ENCODE peak calls at places on chromosomes 3 and 15, in eight cellular contexts. T is pancreas; X is CD8-positive, alpha-beta T cell; I is thoracic aorta; D is neural crest cell; B is GM13977; Z is mesothelial cell of epicardium; E is cardiac fibroblast. H is an unnamed sample.

GRCh38 chr3:195105841-195106417 is 165.0 kb downstream of the XXYLT1 start:
- DNase-seq in I (no peak), Z (no peak), T (no peak), X (no peak), E (no peak), B (no peak), D (no peak), H (no peak)

GRCh38 chr3:120093923-120094775 is at the start of gene GSK3B:
- DNase-seq in E (no peak), B (peak; percentile 57), T (peak; percentile 96), Z (peak; percentile 100), D (peak; percentile 98), X (peak; percentile 83), I (no peak), H (peak; percentile 40)

GRCh38 chr3:144229237-144229830 is 257.7 kb downstream of the DIPK2A start:
- DNase-seq in D (no peak), I (no peak), T (no peak), B (no peak), E (peak; percentile 27), Z (no peak), X (no peak), H (no peak)

GRCh38 chr3:17678116-17678741 is 64.2 kb downstream of the TBC1D5 start:
- DNase-seq in I (no peak), X (no peak), Z (no peak), B (no peak), T (no peak), E (peak; percentile 36), D (no peak), H (no peak)

GRCh38 chr3:144011251-144011799 is 39.7 kb downstream of the DIPK2A start:
- DNase-seq in X (no peak), E (no peak), Z (no peak), B (no peak), D (no peak), I (no peak), T (no peak), H (no peak)

GRCh38 chr15:63035253-63035652 is 7.3 kb upstream of the TPM1 start:
- DNase-seq in B (no peak), Z (no peak), I (no peak), E (no peak), T (no peak), D (no peak), X (no peak), H (no peak)

GRCh38 chr3:69642606-69643005 is 96.7 kb upstream of the MITF start:
- DNase-seq in I (no peak), D (no peak), T (no peak), B (no peak), Z (no peak), E (no peak), X (no peak), H (no peak)

GRCh38 chr3:156211583-156211982 is 91.2 kb downstream of the KCNAB1 start:
- DNase-seq in T (no peak), D (no peak), I (no peak), E (peak; percentile 50), Z (no peak), B (no peak), X (no peak), H (no peak)

GRCh38 chr15:79372428-79372827 is 59.7 kb upstream of the MINAR1 start:
- DNase-seq in D (no peak), E (no peak), I (no peak), B (no peak), Z (no peak), T (no peak), X (no peak), H (no peak)

GRCh38 chr3:114566162-114566755 is 272.4 kb downstream of the TIGIT start:
- DNase-seq in Z (no peak), B (peak; percentile 6), T (no peak), X (no peak), D (no peak), E (no peak), I (no peak), H (no peak)

GRCh38 chr15:73637527-73637926 is 4.3 kb upstream of the NPTN start:
- DNase-seq in E (peak; percentile 32), I (no peak), T (no peak), X (no peak), Z (no peak), B (no peak), D (no peak), H (no peak)

GRCh38 chr3:113560845-113561623 is 28.7 kb downstream of the SIDT1 start:
- DNase-seq in Z (no peak), T (no peak), B (no peak), D (no peak), E (peak; percentile 66), X (no peak), I (no peak), H (no peak)

GRCh38 chr3:120244834-120245225 is 40.2 kb downstream of the GPR156 start:
- DNase-seq in Z (no peak), B (no peak), T (no peak), X (no peak), I (no peak), D (peak; percentile 9), E (peak; percentile 4), H (no peak)

GRCh38 chr3:126026761-126027160 is 57.2 kb downstream of the SLC41A3 start:
- DNase-seq in I (no peak), D (no peak), B (no peak), E (no peak), T (no peak), X (no peak), Z (no peak), H (no peak)

GRCh38 chr3:143135150-143135549 is 15.6 kb downstream of the CHST2 start:
- DNase-seq in Z (no peak), T (no peak), E (peak; percentile 94), D (no peak), I (no peak), B (no peak), X (no peak), H (no peak)

GRCh38 chr3:33440578-33441321 is 545 bp upstream of the UBP1 start:
- DNase-seq in D (peak; percentile 95), B (peak; percentile 98), Z (no peak), T (peak; percentile 73), X (peak; percentile 98), I (peak; percentile 96), E (peak; percentile 100), H (peak; percentile 58)

GRCh38 chr3:33438871-33439270 is 1.3 kb downstream of the UBP1 start:
- DNase-seq in D (no peak), B (no peak), Z (no peak), E (no peak), T (no peak), X (no peak), I (no peak), H (no peak)

GRCh38 chr3:33438284-33438668 is 1.9 kb downstream of the UBP1 start:
- DNase-seq in T (no peak), B (no peak), D (no peak), E (peak; percentile 51), Z (no peak), X (no peak), I (no peak), H (no peak)

GRCh38 chr3:33440328-33440577 is at the start of gene UBP1:
- DNase-seq in E (no peak), Z (peak; percentile 97), I (no peak), X (no peak), D (no peak), T (peak; percentile 98), B (no peak), H (peak; percentile 95)

DNA sequence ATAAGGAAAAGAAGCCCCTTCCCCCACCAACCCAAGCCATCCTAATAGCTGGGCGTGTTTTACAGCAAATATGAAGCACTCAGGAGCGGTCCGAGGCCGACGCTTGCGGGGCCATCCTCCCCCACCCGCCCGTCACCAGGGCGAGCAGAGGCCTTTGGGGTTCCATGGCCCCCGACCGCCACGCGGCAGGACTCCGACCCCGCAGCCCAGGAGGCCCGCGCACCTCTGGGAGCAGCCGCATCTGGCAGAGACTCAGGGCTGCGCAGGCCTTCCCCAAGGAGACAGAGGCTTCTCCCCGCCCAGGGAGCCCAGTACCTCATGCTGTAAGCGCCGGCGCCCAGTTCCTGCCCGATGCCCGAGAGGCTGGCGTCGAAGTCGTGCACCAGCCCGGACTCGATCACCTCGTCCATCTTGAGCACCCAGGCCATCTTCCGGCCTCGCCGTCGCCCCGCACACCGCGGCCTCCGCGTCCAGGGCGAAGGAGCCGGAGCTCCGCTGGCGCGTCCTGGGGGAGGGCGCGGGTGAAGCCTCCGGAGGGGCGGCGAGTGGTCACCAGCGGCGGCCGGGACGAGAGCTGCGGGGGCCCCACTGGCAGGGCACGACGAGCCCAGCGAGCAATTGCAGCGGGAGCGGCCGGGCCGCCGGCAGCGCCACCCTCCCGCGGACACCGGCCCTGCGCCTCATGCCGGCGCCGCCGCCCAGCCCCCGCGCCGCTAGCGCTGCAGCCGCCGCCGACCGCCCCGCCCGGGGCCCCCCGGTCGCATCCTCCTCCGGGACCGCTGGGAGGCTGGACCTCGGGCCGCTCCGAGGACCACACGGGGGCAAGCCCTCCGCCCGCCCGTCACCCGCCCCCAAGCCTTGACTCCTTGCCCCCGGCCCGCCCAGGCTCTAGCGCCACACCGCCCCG is 531 bp downstream of the UBP1 start:
- DNase-seq in E (peak; percentile 39), Z (peak; percentile 80), I (no peak), D (peak; percentile 44), X (peak; percentile 49), B (no peak), T (peak; percentile 77), H (no peak)
- TF ChIP-seq CTCF in E (no peak), Z (peak; percentile 15), I (no peak), D (peak; percentile 43), X (no peak), B (peak; percentile 58), T (no peak), H (no peak)

GRCh38 chr3:123412076-123412475 is 36.8 kb downstream of the ADCY5 start:
- DNase-seq in Z (no peak), B (no peak), E (no peak), D (no peak), T (no peak), X (no peak), I (no peak), H (no peak)
- TF ChIP-seq CTCF in Z (no peak), B (no peak), E (no peak), D (peak; percentile 20), T (no peak), X (no peak), I (peak; percentile 30), H (no peak)

GRCh38 chr3:30567139-30567753 is 39.2 kb upstream of the TGFBR2 start:
- DNase-seq in D (no peak), X (no peak), E (no peak), I (no peak), B (no peak), Z (no peak), T (no peak), H (no peak)
- TF ChIP-seq CTCF in D (no peak), X (no peak), E (no peak), I (no peak), B (no peak), Z (no peak), T (no peak), H (no peak)

GRCh38 chr15:59289574-59289973 is 82.9 kb downstream of the LDHAL6B start:
- DNase-seq in X (no peak), D (no peak), Z (no peak), B (no peak), E (no peak), T (no peak), I (no peak), H (no peak)

GRCh38 chr15:59292393-59292792 is 80.3 kb downstream of the MYO1E start:
- DNase-seq in D (peak; percentile 18), T (no peak), I (no peak), E (peak; percentile 74), Z (no peak), X (no peak), B (no peak), H (no peak)

GRCh38 chr15:59291214-59291551 is 81.5 kb downstream of the MYO1E start:
- DNase-seq in T (no peak), B (no peak), Z (no peak), I (no peak), E (no peak), X (no peak), D (no peak), H (no peak)

GRCh38 chr15:59294574-59294960 is 78.1 kb downstream of the MYO1E start:
- DNase-seq in T (no peak), B (no peak), I (no peak), E (no peak), Z (no peak), D (no peak), X (no peak), H (no peak)

GRCh38 chr15:59290311-59291213 is 82.1 kb downstream of the MYO1E start:
- DNase-seq in X (no peak), B (no peak), D (no peak), Z (no peak), I (no peak), T (no peak), E (no peak), H (no peak)
- TF ChIP-seq CTCF in X (no peak), B (no peak), D (no peak), Z (no peak), I (no peak), T (no peak), E (no peak), H (no peak)

H was measured in omental fat pad.